ENCODE peak calls at places on chromosomes 13 and 19, in four cellular contexts. One of them, this sample, is unnamed.

GRCh38 chr19:51016798-51017683 is 2.5 kb downstream of the KLK10 start:
- DNase-seq in choroid plexus epithelial cell: peak; percentile 33
- DNase-seq in upper lobe of right lung: no peak
- DNase-seq in AG10803: peak; percentile 31
- DNase-seq in this sample: no peak

GRCh38 chr19:19461671-19462622 is 53.4 kb downstream of the TSSK6 start:
- DNase-seq in AG10803: no peak
- DNase-seq in upper lobe of right lung: peak; percentile 75
- DNase-seq in choroid plexus epithelial cell: peak; percentile 62
- DNase-seq in this sample: no peak

GRCh38 chr13:41276824-41277223 is 13.4 kb upstream of the MTRF1 start:
- DNase-seq in AG10803: no peak
- DNase-seq in upper lobe of right lung: no peak
- DNase-seq in choroid plexus epithelial cell: no peak
- DNase-seq in this sample: no peak

GRCh38 chr19:47156861-47157454 is 26.3 kb downstream of the SAE1 start:
- DNase-seq in AG10803: peak; percentile 43
- DNase-seq in upper lobe of right lung: no peak
- DNase-seq in choroid plexus epithelial cell: peak; percentile 24
- DNase-seq in this sample: peak; percentile 76

GRCh38 chr13:91714726-91715334 is 316.4 kb downstream of the GPC5 start:
- DNase-seq in upper lobe of right lung: no peak
- DNase-seq in AG10803: no peak
- DNase-seq in choroid plexus epithelial cell: no peak
- DNase-seq in this sample: no peak

GRCh38 chr13:30181856-30182651 is 125.3 kb downstream of the KATNAL1 start:
- DNase-seq in AG10803: no peak
- DNase-seq in choroid plexus epithelial cell: no peak
- DNase-seq in upper lobe of right lung: no peak
- DNase-seq in this sample: no peak

GRCh38 chr13:28429685-28430290 is 65.1 kb downstream of the FLT1 start:
- DNase-seq in choroid plexus epithelial cell: peak; percentile 61
- DNase-seq in upper lobe of right lung: no peak
- DNase-seq in AG10803: peak; percentile 35
- DNase-seq in this sample: no peak

GRCh38 chr13:68254151-68254550 is 1024.0 kb upstream of the PCDH9 start:
- DNase-seq in choroid plexus epithelial cell: peak; percentile 5
- DNase-seq in upper lobe of right lung: no peak
- DNase-seq in AG10803: no peak
- DNase-seq in this sample: no peak

GRCh38 chr19:38266981-38267597 is 2.7 kb downstream of the SPINT2 start:
- DNase-seq in AG10803: no peak
- DNase-seq in choroid plexus epithelial cell: peak; percentile 57
- DNase-seq in upper lobe of right lung: no peak
- DNase-seq in this sample: no peak

GRCh38 chr13:59746291-59746962 is 417.3 kb downstream of the DIAPH3 start:
- DNase-seq in choroid plexus epithelial cell: peak; percentile 54
- DNase-seq in upper lobe of right lung: no peak
- DNase-seq in AG10803: peak; percentile 77
- DNase-seq in this sample: peak; percentile 26

GRCh38 chr19:55353803-55354697 is 469 bp downstream of the COX6B2 start:
- DNase-seq in choroid plexus epithelial cell: peak; percentile 61
- DNase-seq in AG10803: no peak
- DNase-seq in upper lobe of right lung: peak; percentile 86
- DNase-seq in this sample: no peak

GRCh38 chr19:3810708-3811355 is 24.7 kb upstream of the MATK start:
- DNase-seq in upper lobe of right lung: no peak
- DNase-seq in AG10803: no peak
- DNase-seq in choroid plexus epithelial cell: no peak
- DNase-seq in this sample: no peak

GRCh38 chr13:109764474-109765292 is 21.7 kb downstream of the IRS2 start:
- DNase-seq in AG10803: no peak
- DNase-seq in choroid plexus epithelial cell: no peak
- DNase-seq in upper lobe of right lung: no peak
- DNase-seq in this sample: no peak

GRCh38 chr19:19096641-19097627 is 33.1 kb downstream of the SLC25A42 start:
- DNase-seq in upper lobe of right lung: no peak
- DNase-seq in AG10803: no peak
- DNase-seq in choroid plexus epithelial cell: no peak
- DNase-seq in this sample: no peak

GRCh38 chr19:55373993-55374757 is 2.5 kb upstream of the TMEM190 start:
- DNase-seq in AG10803: peak; percentile 59
- DNase-seq in choroid plexus epithelial cell: no peak
- DNase-seq in upper lobe of right lung: no peak
- DNase-seq in this sample: no peak

GRCh38 chr19:16351133-16351809 is 26.6 kb downstream of the KLF2 start:
- DNase-seq in AG10803: peak; percentile 44
- DNase-seq in choroid plexus epithelial cell: no peak
- DNase-seq in upper lobe of right lung: no peak
- DNase-seq in this sample: no peak

GRCh38 chr13:93903909-93904308 is 575.6 kb downstream of the DCT start:
- DNase-seq in AG10803: no peak
- DNase-seq in upper lobe of right lung: no peak
- DNase-seq in choroid plexus epithelial cell: peak; percentile 41
- DNase-seq in this sample: no peak

GRCh38 chr19:11905928-11906327 is 18.3 kb downstream of the ZNF69 start:
- DNase-seq in upper lobe of right lung: no peak
- DNase-seq in AG10803: no peak
- DNase-seq in choroid plexus epithelial cell: no peak
- DNase-seq in this sample: no peak

GRCh38 chr19:7562646-7563393 is 27.3 kb downstream of the PNPLA6 start:
- DNase-seq in upper lobe of right lung: no peak
- DNase-seq in AG10803: no peak
- DNase-seq in choroid plexus epithelial cell: no peak
- DNase-seq in this sample: no peak

GRCh38 chr19:40724848-40725247 is 7.9 kb downstream of the ITPKC start:
- DNase-seq in upper lobe of right lung: no peak
- DNase-seq in AG10803: no peak
- DNase-seq in choroid plexus epithelial cell: no peak
- DNase-seq in this sample: no peak

GRCh38 chr19:5621945-5622464 is 571 bp downstream of the SAFB2 start:
- DNase-seq in AG10803: no peak
- DNase-seq in upper lobe of right lung: no peak
- DNase-seq in choroid plexus epithelial cell: peak; percentile 12
- DNase-seq in this sample: no peak

GRCh38 chr19:46967578-46968018 is 52.0 kb upstream of the NPAS1 start:
- DNase-seq in choroid plexus epithelial cell: no peak
- DNase-seq in AG10803: no peak
- DNase-seq in upper lobe of right lung: peak; percentile 72
- DNase-seq in this sample: no peak

GRCh38 chr13:108156749-108157148 is 58.6 kb downstream of the LIG4 start:
- DNase-seq in upper lobe of right lung: no peak
- DNase-seq in choroid plexus epithelial cell: no peak
- DNase-seq in AG10803: no peak
- DNase-seq in this sample: no peak

GRCh38 chr13:66853559-66853958 is 376.6 kb downstream of the PCDH9 start:
- DNase-seq in upper lobe of right lung: no peak
- DNase-seq in AG10803: no peak
- DNase-seq in choroid plexus epithelial cell: no peak
- DNase-seq in this sample: no peak

GRCh38 chr13:49374585-49375290 is 69.1 kb downstream of the CAB39L start:
- DNase-seq in choroid plexus epithelial cell: peak; percentile 88
- DNase-seq in upper lobe of right lung: no peak
- DNase-seq in AG10803: peak; percentile 49
- DNase-seq in this sample: peak; percentile 61

GRCh38 chr19:2223959-2224358 is 12.2 kb downstream of the PLEKHJ1 start:
- DNase-seq in AG10803: no peak
- DNase-seq in upper lobe of right lung: no peak
- DNase-seq in choroid plexus epithelial cell: no peak
- DNase-seq in this sample: no peak

GRCh38 chr19:5050016-5050656 is 81.2 kb downstream of the KDM4B start:
- DNase-seq in choroid plexus epithelial cell: no peak
- DNase-seq in upper lobe of right lung: no peak
- DNase-seq in AG10803: no peak
- DNase-seq in this sample: no peak

GRCh38 chr13:42497798-42498197 is 76.2 kb upstream of the TNFSF11 start:
- DNase-seq in upper lobe of right lung: no peak
- DNase-seq in choroid plexus epithelial cell: peak; percentile 91
- DNase-seq in AG10803: no peak
- DNase-seq in this sample: peak; percentile 32

GRCh38 chr19:18156841-18157464 is 4.0 kb downstream of the PIK3R2 start:
- DNase-seq in upper lobe of right lung: peak; percentile 95
- DNase-seq in AG10803: peak; percentile 65
- DNase-seq in choroid plexus epithelial cell: peak; percentile 95
- DNase-seq in this sample: peak; percentile 62

GRCh38 chr19:3132971-3133792 is 2.7 kb upstream of the GNA15 start:
- DNase-seq in AG10803: peak; percentile 82
- DNase-seq in upper lobe of right lung: peak; percentile 74
- DNase-seq in choroid plexus epithelial cell: peak; percentile 85
- DNase-seq in this sample: no peak

GRCh38 chr13:72686766-72687165 is 40.7 kb downstream of the MZT1 start:
- DNase-seq in upper lobe of right lung: no peak
- DNase-seq in choroid plexus epithelial cell: no peak
- DNase-seq in AG10803: no peak
- DNase-seq in this sample: no peak

GRCh38 chr13:101317986-101318523 is 98.3 kb downstream of the NALCN start:
- DNase-seq in upper lobe of right lung: no peak
- DNase-seq in choroid plexus epithelial cell: no peak
- DNase-seq in AG10803: no peak
- DNase-seq in this sample: no peak

GRCh38 chr13:78147905-78148304 is 229.3 kb upstream of the EDNRB start:
- DNase-seq in upper lobe of right lung: no peak
- DNase-seq in choroid plexus epithelial cell: peak; percentile 59
- DNase-seq in AG10803: peak; percentile 85
- DNase-seq in this sample: peak; percentile 68

GRCh38 chr19:2353895-2354592 is 6.0 kb upstream of the TMPRSS9 start:
- DNase-seq in choroid plexus epithelial cell: no peak
- DNase-seq in AG10803: no peak
- DNase-seq in upper lobe of right lung: no peak
- DNase-seq in this sample: no peak

GRCh38 chr13:80337706-80338105 is 3.2 kb downstream of the SPRY2 start:
- DNase-seq in AG10803: no peak
- DNase-seq in upper lobe of right lung: no peak
- DNase-seq in choroid plexus epithelial cell: no peak
- DNase-seq in this sample: no peak
- H3K4me3 ChIP-seq in AG10803: peak overlapping the region; percentile 82
- H3K4me3 ChIP-seq in upper lobe of right lung: peak overlapping the region; percentile 84
- H3K4me3 ChIP-seq in choroid plexus epithelial cell: peak overlapping the region; percentile 75
- H3K4me3 ChIP-seq in this sample: peak overlapping the region; percentile 100

DNA sequence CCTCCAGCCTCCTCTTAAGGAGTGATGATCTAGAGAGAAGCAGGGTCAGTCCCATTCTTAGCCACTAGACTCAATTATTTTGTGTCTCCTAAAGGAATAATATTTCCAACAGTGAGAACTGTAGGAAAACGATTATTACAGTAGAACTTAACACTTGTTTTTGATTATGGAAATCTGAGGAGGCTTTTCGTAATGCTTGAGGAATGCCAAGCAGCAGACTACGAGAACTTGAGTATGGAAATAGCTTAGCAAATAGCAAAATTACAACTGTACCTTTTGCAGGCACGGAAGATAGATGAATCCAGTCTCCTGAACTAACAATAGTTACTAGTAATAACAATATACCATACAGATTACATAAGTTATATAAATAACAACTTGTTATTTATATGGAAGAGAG is 12.2 kb downstream of the BRD4 start:
- DNase-seq in choroid plexus epithelial cell: peak; percentile 73
- DNase-seq in upper lobe of right lung: no peak
- DNase-seq in AG10803: peak; percentile 90
- DNase-seq in this sample: no peak
- TF ChIP-seq CTCF in choroid plexus epithelial cell: no peak
- TF ChIP-seq CTCF in upper lobe of right lung: no peak
- TF ChIP-seq CTCF in AG10803: peak; percentile 33
- TF ChIP-seq CTCF in this sample: no peak

GRCh38 chr19:42402376-42403116 is 12.4 kb upstream of the CNFN start:
- DNase-seq in choroid plexus epithelial cell: no peak
- DNase-seq in upper lobe of right lung: no peak
- DNase-seq in AG10803: no peak
- DNase-seq in this sample: no peak
- H3K4me3 ChIP-seq in choroid plexus epithelial cell: no peak overlapping the region
- H3K4me3 ChIP-seq in upper lobe of right lung: peak overlapping the region; percentile 66
- H3K4me3 ChIP-seq in AG10803: peak overlapping the region; percentile 69
- H3K4me3 ChIP-seq in this sample: peak overlapping the region; percentile 47

DNA sequence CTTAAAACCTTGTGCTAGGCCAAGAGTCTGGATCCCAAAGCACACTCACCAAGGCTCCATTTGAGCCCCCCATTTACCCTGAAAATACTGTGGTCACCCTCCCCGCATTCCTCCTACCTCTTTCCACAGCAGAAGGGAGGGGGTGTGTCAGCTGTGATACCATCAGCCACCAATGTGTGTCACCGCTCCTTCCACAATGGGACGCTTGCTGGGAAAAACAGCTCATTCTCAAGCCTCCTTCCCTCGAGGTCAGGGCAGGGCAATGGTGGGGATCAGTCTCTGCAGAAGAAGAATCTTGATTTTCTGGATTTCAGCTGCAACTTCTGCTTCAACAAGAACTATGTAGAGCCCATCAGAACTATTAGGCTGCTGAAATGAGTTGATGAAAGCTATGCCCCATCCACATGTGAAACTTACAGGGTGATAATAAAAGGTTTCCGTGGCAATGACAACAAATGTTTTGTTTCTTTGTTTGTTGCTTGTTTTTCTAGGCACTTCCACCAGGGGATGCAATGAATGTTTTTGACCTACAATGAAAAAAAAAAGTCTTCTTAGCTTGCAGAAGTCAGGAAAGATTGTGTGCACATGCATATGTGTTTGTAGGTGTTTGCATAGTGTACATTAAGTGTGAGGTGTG is 26.4 kb upstream of the ZNF507 start:
- DNase-seq in choroid plexus epithelial cell: peak; percentile 5
- DNase-seq in AG10803: no peak
- DNase-seq in upper lobe of right lung: no peak
- DNase-seq in this sample: no peak
- TF ChIP-seq CTCF in choroid plexus epithelial cell: peak; percentile 28
- TF ChIP-seq CTCF in AG10803: peak; percentile 3
- TF ChIP-seq CTCF in upper lobe of right lung: peak; percentile 31
- TF ChIP-seq CTCF in this sample: no peak